ENCODE peak calls at places on chromosomes 4 and X, in seven cellular contexts. T is NCI-H1436, G is GM19239, C is AG10803, Q is germinal center, J is left ventricle myocardium superior, H is ascending aorta. Z is an unnamed sample.

GRCh38 chr4:159547645-159548308 is 444.9 kb downstream of the RAPGEF2 start:
- DNase-seq in T (no peak), G (no peak), C (peak; percentile 12), Q (no peak), J (no peak), H (no peak), Z (no peak)

GRCh38 chrX:48676106-48676892 is 7.3 kb upstream of the WAS start:
- DNase-seq in T (peak; percentile 82), G (peak; percentile 86), C (peak; percentile 80), Q (peak; percentile 95), J (peak; percentile 94), H (peak; percentile 91), Z (peak; percentile 93)

GRCh38 chrX:40331353-40331752 is 233.6 kb upstream of the BCOR start:
- DNase-seq in T (no peak), G (no peak), C (no peak), Q (no peak), J (no peak), H (no peak), Z (no peak)

GRCh38 chrX:16462912-16463311 is 187.0 kb upstream of the S100G start:
- DNase-seq in T (no peak), G (no peak), C (peak; percentile 96), Q (no peak), J (no peak), H (peak; percentile 72), Z (no peak)

GRCh38 chr4:16663722-16664121 is 234.7 kb downstream of the LDB2 start:
- DNase-seq in T (no peak), G (no peak), C (peak; percentile 72), Q (no peak), J (no peak), H (no peak), Z (no peak)

GRCh38 chrX:97860206-97860605 is 976.5 kb downstream of the RPA4 start:
- DNase-seq in T (no peak), G (no peak), C (no peak), Q (no peak), J (no peak), H (no peak), Z (no peak)

GRCh38 chr4:186481998-186482790 is 73.2 kb downstream of the MTNR1A start:
- DNase-seq in T (no peak), G (no peak), C (no peak), Q (no peak), J (no peak), H (no peak), Z (no peak)

GRCh38 chrX:50594788-50595187 is 124.2 kb upstream of the DGKK start:
- DNase-seq in T (no peak), G (no peak), C (no peak), Q (no peak), J (no peak), H (no peak), Z (no peak)

GRCh38 chr4:37246891-37247290 is 2.3 kb downstream of the NWD2 start:
- DNase-seq in T (no peak), G (no peak), C (no peak), Q (no peak), J (no peak), H (no peak), Z (no peak)

GRCh38 chr4:121773873-121774272 is 8.9 kb upstream of the SMIM43 start:
- DNase-seq in T (no peak), G (no peak), C (no peak), Q (no peak), J (no peak), H (no peak), Z (no peak)

GRCh38 chrX:41823402-41823801 is 99.4 kb downstream of the GPR82 start:
- DNase-seq in T (no peak), G (no peak), C (peak; percentile 32), Q (no peak), J (no peak), H (no peak), Z (no peak)

GRCh38 chr4:139950568-139950967 is 203.4 kb downstream of the MAML3 start:
- DNase-seq in T (no peak), G (peak; percentile 18), C (peak; percentile 83), Q (peak; percentile 24), J (no peak), H (no peak), Z (peak; percentile 56)

GRCh38 chr4:104616401-104616820 is 121.7 kb upstream of the CXXC4 start:
- DNase-seq in T (no peak), G (no peak), C (no peak), Q (no peak), J (peak; percentile 75), H (no peak), Z (no peak)

GRCh38 chr4:3307486-3307885 is 14.7 kb downstream of the RGS12 start:
- DNase-seq in T (no peak), G (no peak), C (no peak), Q (no peak), J (no peak), H (no peak), Z (no peak)

GRCh38 chr4:10082459-10083272 is 33.9 kb downstream of the WDR1 start:
- DNase-seq in T (no peak), G (no peak), C (no peak), Q (no peak), J (peak; percentile 25), H (peak; percentile 55), Z (no peak)

GRCh38 chr4:1359161-1359535 is 12.1 kb downstream of the UVSSA start:
- DNase-seq in T (no peak), G (no peak), C (peak; percentile 68), Q (no peak), J (no peak), H (no peak), Z (no peak)

GRCh38 chrX:34546366-34546765 is 110.7 kb downstream of the TMEM47 start:
- DNase-seq in T (no peak), G (no peak), C (no peak), Q (no peak), J (no peak), H (no peak), Z (no peak)

GRCh38 chr4:108794136-108794535 is 31.3 kb upstream of the ETNPPL start:
- DNase-seq in T (no peak), G (no peak), C (peak; percentile 55), Q (no peak), J (no peak), H (no peak), Z (no peak)

GRCh38 chrX:137565921-137566745 is at the start of gene ZIC3:
- DNase-seq in T (no peak), G (no peak), C (peak; percentile 0), Q (no peak), J (peak; percentile 72), H (peak; percentile 74), Z (no peak)

GRCh38 chrX:101291204-101291603 is at the start of gene TAF7L:
- DNase-seq in T (no peak), G (no peak), C (peak; percentile 0), Q (no peak), J (peak; percentile 31), H (no peak), Z (no peak)

GRCh38 chr4:141155586-141155985 is 22.3 kb upstream of the RNF150 start:
- DNase-seq in T (no peak), G (no peak), C (no peak), Q (no peak), J (no peak), H (no peak), Z (no peak)

GRCh38 chr4:86596802-86597201 is 2.7 kb downstream of the PTPN13 start:
- DNase-seq in T (no peak), G (no peak), C (no peak), Q (no peak), J (no peak), H (no peak), Z (no peak)

GRCh38 chr4:743463-744211 is 38.0 kb downstream of the PCGF3 start:
- DNase-seq in T (no peak), G (no peak), C (peak; percentile 20), Q (no peak), J (no peak), H (no peak), Z (no peak)

GRCh38 chr4:111512081-111512774 is 633.0 kb upstream of the FAM241A start:
- DNase-seq in T (no peak), G (no peak), C (peak; percentile 91), Q (no peak), J (no peak), H (no peak), Z (no peak)